ENCODE peak calls at places on chromosomes 16 and 17, in five cellular contexts. A is right cardiac atrium, P is psoas muscle, V is transverse colon, O is uterus. L is an unnamed sample. For H3K9me3, the result is how much of the 10 kb centered on the place peaks cover.

GRCh38 chr16:73885319-73885718 is 411.3 kb upstream of the PSMD7 start:
- DNase-seq in A (no peak), P (no peak), O (no peak), V (no peak), L (no peak)

GRCh38 chr16:84175351-84176081 is 11.3 kb downstream of the TAF1C start:
- DNase-seq in A (peak), V (peak), P (peak), O (peak), L (no peak)

GRCh38 chr16:23836404-23837291 is 865 bp downstream of the PRKCB start:
- DNase-seq in P (peak), O (no peak), V (peak), A (peak), L (peak)

GRCh38 chr17:44763170-44763569 is 4.4 kb downstream of the ADAM11 start:
- DNase-seq in P (no peak), V (no peak), O (no peak), A (no peak), L (no peak)

GRCh38 chr16:56800355-56800754 is 64.7 kb upstream of the SLC12A3 start:
- DNase-seq in O (no peak), V (no peak), P (no peak), A (no peak), L (no peak)

GRCh38 chr17:39328815-39329214 is 72.6 kb downstream of the FBXL20 start:
- DNase-seq in V (no peak), A (no peak), O (no peak), P (no peak), L (no peak)

GRCh38 chr16:67865318-67865717 is 7.5 kb upstream of the EDC4 start:
- DNase-seq in P (peak), V (peak), O (no peak), A (no peak), L (peak)

GRCh38 chr17:82949984-82950383 is 110.2 kb upstream of the ZNF750 start:
- DNase-seq in P (peak), O (peak), A (peak), V (no peak), L (no peak)

GRCh38 chr17:39530513-39530912 is 69.2 kb downstream of the CDK12 start:
- DNase-seq in A (peak), O (no peak), V (no peak), P (no peak), L (no peak)

GRCh38 chr17:64420143-64420670 is 28.7 kb upstream of the MILR1 start:
- DNase-seq in V (no peak), O (no peak), A (no peak), P (no peak), L (peak)

GRCh38 chr16:48232459-48233040 is 11.6 kb upstream of the LONP2 start:
- DNase-seq in O (no peak), A (no peak), P (no peak), V (no peak), L (peak)

GRCh38 chr16:68425498-68426354 is 22.6 kb downstream of the SMPD3 start:
- DNase-seq in P (no peak), V (no peak), A (no peak), O (no peak), L (no peak)

GRCh38 chr17:81295678-81296381 is 723 bp upstream of the SLC38A10 start:
- DNase-seq in P (no peak), A (no peak), O (no peak), V (peak), L (peak)

GRCh38 chr17:12974319-12974661 is 43.5 kb downstream of the ELAC2 start:
- DNase-seq in O (peak), A (peak), V (no peak), P (no peak), L (no peak)

GRCh38 chr17:11780621-11781020 is 182.4 kb downstream of the DNAH9 start:
- DNase-seq in A (no peak), V (no peak), P (no peak), O (no peak), L (no peak)

GRCh38 chr17:32461853-32462617 is 17.7 kb downstream of the PSMD11 start:
- DNase-seq in P (no peak), A (peak), V (peak), O (no peak), L (peak)

GRCh38 chr17:76658387-76658705 is 14.8 kb upstream of the ST6GALNAC1 start:
- DNase-seq in P (no peak), V (no peak), O (no peak), A (no peak), L (no peak)

GRCh38 chr16:74874123-74874522 is 99.5 kb upstream of the FA2H start:
- DNase-seq in A (no peak), O (no peak), V (no peak), P (no peak), L (no peak)

GRCh38 chr17:44354582-44355309 is 8.9 kb downstream of the FAM171A2 start:
- DNase-seq in V (peak), O (peak), P (peak), A (peak), L (peak)

GRCh38 chr17:80795737-80796136 is 195.9 kb upstream of the CHMP6 start:
- DNase-seq in A (peak), P (peak), V (no peak), O (no peak), L (no peak)

GRCh38 chr17:77473615-77474226 is 333.0 kb downstream of the SEC14L1 start:
- DNase-seq in P (no peak), V (no peak), A (no peak), O (no peak), L (no peak)

GRCh38 chr17:66524848-66525247 is 222.4 kb downstream of the PRKCA start:
- DNase-seq in V (no peak), A (no peak), P (no peak), O (no peak), L (no peak)

GRCh38 chr17:17872468-17873345 is 35.9 kb upstream of the SREBF1 start:
- DNase-seq in A (peak), O (no peak), P (no peak), V (no peak), L (no peak)

GRCh38 chr17:6435968-6436367 is 1.0 kb upstream of the AIPL1 start:
- DNase-seq in P (peak), A (peak), O (peak), V (peak), L (peak)

GRCh38 chr16:29230671-29231091 is 175.8 kb downstream of the NPIPB11 start:
- DNase-seq in P (no peak), A (peak), V (no peak), O (no peak), L (no peak)

GRCh38 chr16:29926675-29927522 is 873 bp upstream of the KCTD13 start:
- DNase-seq in A (peak), O (peak), P (no peak), V (peak), L (no peak)

GRCh38 chr16:67883872-67884261 is 818 bp upstream of the NRN1L start:
- DNase-seq in P (peak), V (peak), A (peak), O (peak), L (peak)

GRCh38 chr16:8590811-8591210 is 500 bp upstream of the TMEM114 start:
- DNase-seq in P (no peak), V (no peak), O (no peak), A (no peak), L (no peak)

GRCh38 chr17:39867891-39868553 is at the start of gene ZPBP2:
- DNase-seq in A (peak), O (no peak), P (no peak), V (peak), L (no peak)

GRCh38 chr16:57260294-57260929 is 15.4 kb downstream of the ARL2BP start:
- DNase-seq in A (no peak), O (no peak), V (peak), P (no peak), L (no peak)

GRCh38 chr17:11309850-11310249 is 68.8 kb downstream of the SHISA6 start:
- DNase-seq in O (no peak), V (no peak), A (no peak), P (no peak), L (no peak)

GRCh38 chr16:87416826-87417471 is 24.8 kb downstream of the MAP1LC3B start:
- DNase-seq in A (peak), O (peak), P (no peak), V (peak), L (peak)

GRCh38 chr16:73390936-73391335 is 343.0 kb upstream of the ZFHX3 start:
- DNase-seq in V (no peak), A (no peak), O (no peak), P (no peak), L (no peak)

GRCh38 chr17:33204701-33205100 is 88.4 kb downstream of the ASIC2 start:
- DNase-seq in P (no peak), A (no peak), V (no peak), O (no peak), L (no peak)

GRCh38 chr17:78789663-78790181 is 7.6 kb upstream of the CYTH1 start:
- DNase-seq in A (peak), P (peak), O (no peak), V (peak), L (no peak)

GRCh38 chr16:68146583-68146982 is 61.4 kb downstream of the NFATC3 start:
- DNase-seq in P (no peak), V (no peak), O (no peak), A (no peak), L (no peak)

GRCh38 chr17:77426676-77427386 is 286.1 kb downstream of the SEC14L1 start:
- DNase-seq in V (no peak), P (peak), O (no peak), A (no peak), L (no peak)

GRCh38 chr16:88303890-88304819 is 78.6 kb upstream of the ZNF469 start:
- DNase-seq in A (peak), V (no peak), P (peak), O (peak), L (no peak)

GRCh38 chr16:63050391-63050790 is 1014.2 kb upstream of the CDH8 start:
- DNase-seq in O (no peak), V (no peak), A (no peak), P (no peak), L (no peak)

GRCh38 chr16:79519448-79519847 is 81.1 kb downstream of the MAF start:
- DNase-seq in P (peak), A (peak), V (peak), O (no peak), L (no peak)

DNA sequence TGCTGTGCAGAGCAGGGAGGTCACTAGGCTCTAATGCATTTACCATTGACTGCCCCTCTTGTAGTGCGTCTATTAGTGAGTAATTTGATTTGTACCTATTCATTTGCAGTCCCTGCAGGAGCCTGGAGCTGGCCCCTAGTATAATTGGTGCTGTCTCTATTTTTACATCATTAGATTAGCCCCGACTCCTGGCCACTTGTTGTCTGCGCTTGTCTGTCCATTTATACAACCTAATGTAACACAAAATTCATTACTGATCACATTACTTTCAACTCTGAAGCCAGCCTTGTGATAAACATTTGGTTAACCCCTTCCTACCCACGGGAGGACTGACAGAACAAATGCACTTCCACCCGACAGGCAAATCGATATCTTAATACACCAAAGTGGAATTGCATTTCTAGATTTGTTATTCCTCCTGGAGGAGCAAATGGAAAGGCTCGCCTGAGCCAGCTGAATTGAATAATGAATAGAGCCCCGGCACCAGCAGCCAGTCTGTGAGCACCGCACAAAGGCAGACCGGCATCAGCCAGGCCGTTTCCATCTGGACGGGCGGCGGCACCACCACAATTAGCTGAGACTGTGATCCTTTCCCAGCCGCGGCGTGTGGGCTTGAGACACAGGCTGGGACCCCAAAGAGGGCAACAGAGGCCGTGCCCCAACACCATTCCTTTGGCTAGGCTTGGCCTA is 18.7 kb upstream of the TBX2 start:
- DNase-seq in O (no peak), P (no peak), V (no peak), A (no peak), L (no peak)
- H3K9me3 ChIP-seq in O (under half), P (under half), V (under half), A (under half), L (under half)

DNA sequence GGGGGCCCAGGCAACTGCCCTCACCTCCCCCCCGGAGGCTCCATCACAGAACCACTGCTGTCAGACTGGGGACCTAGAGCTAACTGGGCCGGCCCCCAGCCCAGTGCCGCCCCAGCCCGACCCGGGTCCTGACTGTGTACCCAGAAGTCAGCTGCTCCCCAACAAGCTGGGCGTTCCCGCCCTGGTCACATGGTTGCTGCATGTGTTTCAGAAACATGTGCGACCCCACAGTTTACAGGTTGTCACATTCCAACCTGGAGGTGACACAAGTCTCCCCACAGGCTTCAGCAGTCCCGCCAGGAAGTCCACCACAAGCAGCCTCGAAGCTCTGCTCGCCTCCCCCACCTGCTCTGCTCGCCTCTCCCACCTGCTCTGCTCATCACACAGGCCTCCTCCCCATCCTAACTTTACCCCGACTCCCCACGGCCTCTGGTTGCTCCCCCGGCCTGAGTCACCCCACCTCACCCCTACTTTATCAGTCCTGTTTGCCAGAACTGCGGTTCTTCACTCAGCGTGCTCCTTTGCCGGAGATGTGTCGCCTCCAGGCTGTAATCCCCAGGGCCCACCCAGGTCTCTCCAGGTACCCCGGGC is 968 bp downstream of the MRPL28 start:
- DNase-seq in A (no peak), P (no peak), V (no peak), O (no peak), L (no peak)
- H3K4me3 ChIP-seq in A (no peak), P (peak), V (no peak), O (no peak), L (peak)

DNA sequence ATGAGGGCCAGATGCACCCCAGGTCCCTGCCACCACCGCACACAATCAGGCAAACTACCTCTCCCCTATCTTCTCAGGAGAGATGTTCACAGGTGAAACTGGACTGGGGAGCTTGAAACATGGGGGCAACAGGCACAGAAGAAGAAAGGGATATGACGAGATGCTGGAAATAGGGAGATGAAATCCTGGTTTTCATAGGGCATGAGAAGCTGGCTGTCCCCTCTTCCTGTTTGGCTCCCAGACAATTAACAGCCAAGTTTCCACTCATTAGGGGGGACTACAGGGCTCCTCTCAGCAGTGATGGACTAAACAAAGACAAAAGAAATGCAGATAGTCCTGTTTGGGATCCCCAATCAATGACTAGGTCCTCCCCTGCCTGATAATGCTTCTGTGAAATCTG is 266.0 kb downstream of the NTN1 start:
- DNase-seq in V (no peak), A (no peak), P (no peak), O (no peak), L (no peak)
- H3K27ac ChIP-seq in V (no peak), A (no peak), P (no peak), O (peak), L (no peak)

GRCh38 chr16:71576971-71577370 is at the start of gene TAT:
- DNase-seq in A (no peak), P (no peak), O (no peak), V (no peak), L (no peak)
- H3K9me3 ChIP-seq in A (under half), P (under half), O (under half), V (under half), L (under half)

GRCh38 chr16:595094-595528 is 5.2 kb downstream of the RAB40C start:
- DNase-seq in P (no peak), O (no peak), A (no peak), V (no peak), L (peak)

GRCh38 chr16:593807-594206 is 3.9 kb downstream of the RAB40C start:
- DNase-seq in O (no peak), A (no peak), V (no peak), P (no peak), L (peak)

GRCh38 chr16:591892-592517 is 2.1 kb downstream of the RAB40C start:
- DNase-seq in V (no peak), A (no peak), O (no peak), P (no peak), L (peak)

GRCh38 chr16:592518-593306 is 2.8 kb downstream of the RAB40C start:
- DNase-seq in V (peak), A (peak), O (no peak), P (peak), L (no peak)

DNA sequence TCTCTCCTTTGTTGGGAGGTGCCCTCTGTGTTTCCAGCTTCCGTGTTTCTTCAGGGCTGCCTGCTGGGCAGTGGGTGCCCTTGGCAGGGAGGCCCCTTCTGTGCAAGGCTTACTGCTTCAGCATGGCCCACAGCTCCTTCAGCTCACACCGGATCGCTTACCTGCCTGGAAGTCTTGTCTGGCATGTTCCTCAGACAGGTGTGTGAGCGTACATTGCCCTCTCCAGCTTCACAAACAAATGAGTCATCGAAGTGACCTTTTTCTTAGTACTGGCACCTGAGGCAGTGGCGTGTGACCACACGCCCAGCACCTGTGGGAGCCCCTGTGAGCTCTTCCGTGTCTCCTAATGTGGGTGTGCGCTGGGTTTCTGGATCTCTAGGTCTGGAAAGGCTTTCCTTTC is 3.5 kb downstream of the RAB40C start:
- DNase-seq in P (no peak), A (no peak), O (no peak), V (peak), L (no peak)
- H3K4me3 ChIP-seq in P (peak), A (no peak), O (no peak), V (no peak), L (no peak)

GRCh38 chr16:89993377-89993776 is 25.9 kb downstream of the DBNDD1 start:
- DNase-seq in P (no peak), V (no peak), A (no peak), O (no peak), L (no peak)

GRCh38 chr16:89996178-89996489 is 23.1 kb downstream of the DBNDD1 start:
- DNase-seq in V (no peak), O (no peak), A (no peak), P (no peak), L (no peak)

GRCh38 chr16:89994389-89994720 is 24.9 kb downstream of the DBNDD1 start:
- DNase-seq in A (no peak), P (no peak), O (no peak), V (no peak), L (no peak)

GRCh38 chr16:89990799-89991198 is 28.5 kb downstream of the DBNDD1 start:
- DNase-seq in O (no peak), P (no peak), V (no peak), A (no peak), L (no peak)

DNA sequence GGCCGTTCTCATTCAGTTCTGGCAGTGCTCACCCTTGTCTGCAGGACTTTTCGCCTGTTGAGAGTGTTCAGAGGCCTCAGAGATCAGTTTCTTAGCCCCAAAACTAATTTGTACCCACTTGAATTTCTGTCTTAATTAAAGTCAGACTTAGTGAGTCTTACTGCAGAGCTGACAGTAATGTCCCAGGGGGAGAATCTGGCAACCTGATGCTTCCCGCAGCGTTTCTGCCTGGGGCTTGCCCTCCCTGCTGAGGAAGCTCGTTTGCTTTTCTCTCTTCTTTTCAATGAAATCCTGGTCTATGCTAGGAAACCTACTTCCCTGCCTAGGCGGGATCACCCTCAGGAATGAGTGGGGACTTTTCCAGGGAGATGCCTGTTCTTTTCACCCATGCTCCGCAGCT is 25.3 kb downstream of the DBNDD1 start:
- DNase-seq in P (no peak), O (no peak), A (no peak), V (no peak), L (no peak)
- H3K27ac ChIP-seq in P (peak), O (no peak), A (no peak), V (peak), L (no peak)